ENCODE peak calls at places on chromosomes 4 and X, in ten cellular contexts. One of them, this sample, is unnamed.

GRCh38 chrX:9515973-9516538 is 51.2 kb downstream of the TBL1X start:
- DNase-seq in A549: no peak
- DNase-seq in sigmoid colon: no peak
- DNase-seq in fibroblast of lung: no peak
- DNase-seq in cardiac muscle cell: peak; percentile 55
- DNase-seq in lower lobe of right lung: no peak
- DNase-seq in tibial nerve: no peak
- DNase-seq in endothelial cell of umbilical vein: no peak
- DNase-seq in BJ: no peak
- DNase-seq in fibroblast of the aortic adventitia: peak; percentile 18
- DNase-seq in this sample: no peak

GRCh38 chr4:101824500-101824899 is 34.0 kb downstream of the BANK1 start:
- DNase-seq in A549: no peak
- DNase-seq in sigmoid colon: no peak
- DNase-seq in fibroblast of lung: no peak
- DNase-seq in cardiac muscle cell: no peak
- DNase-seq in lower lobe of right lung: no peak
- DNase-seq in tibial nerve: no peak
- DNase-seq in endothelial cell of umbilical vein: no peak
- DNase-seq in BJ: no peak
- DNase-seq in fibroblast of the aortic adventitia: peak; percentile 9
- DNase-seq in this sample: no peak

GRCh38 chrX:6849711-6850415 is 297.6 kb upstream of the STS start:
- DNase-seq in A549: no peak
- DNase-seq in sigmoid colon: no peak
- DNase-seq in fibroblast of lung: peak; percentile 20
- DNase-seq in cardiac muscle cell: no peak
- DNase-seq in lower lobe of right lung: no peak
- DNase-seq in tibial nerve: no peak
- DNase-seq in endothelial cell of umbilical vein: no peak
- DNase-seq in BJ: peak; percentile 26
- DNase-seq in fibroblast of the aortic adventitia: no peak
- DNase-seq in this sample: no peak

GRCh38 chr4:98656443-98656842 is 2.0 kb downstream of the TSPAN5 start:
- DNase-seq in A549: no peak
- DNase-seq in sigmoid colon: no peak
- DNase-seq in fibroblast of lung: no peak
- DNase-seq in cardiac muscle cell: no peak
- DNase-seq in lower lobe of right lung: no peak
- DNase-seq in tibial nerve: no peak
- DNase-seq in endothelial cell of umbilical vein: no peak
- DNase-seq in BJ: no peak
- DNase-seq in fibroblast of the aortic adventitia: no peak
- DNase-seq in this sample: no peak

GRCh38 chr4:86048426-86048825 is 311.4 kb downstream of the MAPK10 start:
- DNase-seq in A549: no peak
- DNase-seq in sigmoid colon: no peak
- DNase-seq in fibroblast of lung: peak; percentile 63
- DNase-seq in cardiac muscle cell: no peak
- DNase-seq in lower lobe of right lung: no peak
- DNase-seq in tibial nerve: no peak
- DNase-seq in endothelial cell of umbilical vein: no peak
- DNase-seq in BJ: peak; percentile 38
- DNase-seq in fibroblast of the aortic adventitia: peak; percentile 30
- DNase-seq in this sample: no peak

GRCh38 chrX:40008841-40009461 is 88.8 kb downstream of the BCOR start:
- DNase-seq in A549: no peak
- DNase-seq in sigmoid colon: peak; percentile 71
- DNase-seq in fibroblast of lung: peak; percentile 23
- DNase-seq in cardiac muscle cell: peak; percentile 41
- DNase-seq in lower lobe of right lung: peak; percentile 56
- DNase-seq in tibial nerve: no peak
- DNase-seq in endothelial cell of umbilical vein: no peak
- DNase-seq in BJ: no peak
- DNase-seq in fibroblast of the aortic adventitia: no peak
- DNase-seq in this sample: peak; percentile 72

GRCh38 chrX:45771560-45772340 is 571.1 kb upstream of the DIPK2B start:
- DNase-seq in A549: peak; percentile 38
- DNase-seq in sigmoid colon: no peak
- DNase-seq in fibroblast of lung: peak; percentile 74
- DNase-seq in cardiac muscle cell: peak; percentile 63
- DNase-seq in lower lobe of right lung: peak; percentile 59
- DNase-seq in tibial nerve: no peak
- DNase-seq in endothelial cell of umbilical vein: peak; percentile 80
- DNase-seq in BJ: no peak
- DNase-seq in fibroblast of the aortic adventitia: peak; percentile 63
- DNase-seq in this sample: no peak

GRCh38 chrX:49162620-49163019 is at the start of gene MAGIX:
- DNase-seq in A549: no peak
- DNase-seq in sigmoid colon: no peak
- DNase-seq in fibroblast of lung: no peak
- DNase-seq in cardiac muscle cell: no peak
- DNase-seq in lower lobe of right lung: no peak
- DNase-seq in tibial nerve: no peak
- DNase-seq in endothelial cell of umbilical vein: no peak
- DNase-seq in BJ: no peak
- DNase-seq in fibroblast of the aortic adventitia: no peak
- DNase-seq in this sample: no peak

GRCh38 chr4:2049811-2050210 is 9.3 kb upstream of the NAT8L start:
- DNase-seq in A549: no peak
- DNase-seq in sigmoid colon: no peak
- DNase-seq in fibroblast of lung: no peak
- DNase-seq in cardiac muscle cell: no peak
- DNase-seq in lower lobe of right lung: no peak
- DNase-seq in tibial nerve: no peak
- DNase-seq in endothelial cell of umbilical vein: no peak
- DNase-seq in BJ: no peak
- DNase-seq in fibroblast of the aortic adventitia: no peak
- DNase-seq in this sample: no peak

GRCh38 chrX:103789004-103789403 is 12.4 kb downstream of the PLP1 start:
- DNase-seq in A549: no peak
- DNase-seq in sigmoid colon: no peak
- DNase-seq in fibroblast of lung: no peak
- DNase-seq in cardiac muscle cell: no peak
- DNase-seq in lower lobe of right lung: no peak
- DNase-seq in tibial nerve: no peak
- DNase-seq in endothelial cell of umbilical vein: no peak
- DNase-seq in BJ: no peak
- DNase-seq in fibroblast of the aortic adventitia: no peak
- DNase-seq in this sample: no peak

GRCh38 chr4:5707366-5708133 is 809 bp downstream of the EVC2 start:
- DNase-seq in A549: no peak
- DNase-seq in sigmoid colon: no peak
- DNase-seq in fibroblast of lung: no peak
- DNase-seq in cardiac muscle cell: no peak
- DNase-seq in lower lobe of right lung: no peak
- DNase-seq in tibial nerve: no peak
- DNase-seq in endothelial cell of umbilical vein: peak; percentile 16
- DNase-seq in BJ: no peak
- DNase-seq in fibroblast of the aortic adventitia: no peak
- DNase-seq in this sample: no peak

GRCh38 chr4:70564033-70564432 is 28.0 kb upstream of the AMBN start:
- DNase-seq in A549: no peak
- DNase-seq in sigmoid colon: no peak
- DNase-seq in fibroblast of lung: no peak
- DNase-seq in cardiac muscle cell: no peak
- DNase-seq in lower lobe of right lung: no peak
- DNase-seq in tibial nerve: no peak
- DNase-seq in endothelial cell of umbilical vein: no peak
- DNase-seq in BJ: no peak
- DNase-seq in fibroblast of the aortic adventitia: no peak
- DNase-seq in this sample: no peak

DNA sequence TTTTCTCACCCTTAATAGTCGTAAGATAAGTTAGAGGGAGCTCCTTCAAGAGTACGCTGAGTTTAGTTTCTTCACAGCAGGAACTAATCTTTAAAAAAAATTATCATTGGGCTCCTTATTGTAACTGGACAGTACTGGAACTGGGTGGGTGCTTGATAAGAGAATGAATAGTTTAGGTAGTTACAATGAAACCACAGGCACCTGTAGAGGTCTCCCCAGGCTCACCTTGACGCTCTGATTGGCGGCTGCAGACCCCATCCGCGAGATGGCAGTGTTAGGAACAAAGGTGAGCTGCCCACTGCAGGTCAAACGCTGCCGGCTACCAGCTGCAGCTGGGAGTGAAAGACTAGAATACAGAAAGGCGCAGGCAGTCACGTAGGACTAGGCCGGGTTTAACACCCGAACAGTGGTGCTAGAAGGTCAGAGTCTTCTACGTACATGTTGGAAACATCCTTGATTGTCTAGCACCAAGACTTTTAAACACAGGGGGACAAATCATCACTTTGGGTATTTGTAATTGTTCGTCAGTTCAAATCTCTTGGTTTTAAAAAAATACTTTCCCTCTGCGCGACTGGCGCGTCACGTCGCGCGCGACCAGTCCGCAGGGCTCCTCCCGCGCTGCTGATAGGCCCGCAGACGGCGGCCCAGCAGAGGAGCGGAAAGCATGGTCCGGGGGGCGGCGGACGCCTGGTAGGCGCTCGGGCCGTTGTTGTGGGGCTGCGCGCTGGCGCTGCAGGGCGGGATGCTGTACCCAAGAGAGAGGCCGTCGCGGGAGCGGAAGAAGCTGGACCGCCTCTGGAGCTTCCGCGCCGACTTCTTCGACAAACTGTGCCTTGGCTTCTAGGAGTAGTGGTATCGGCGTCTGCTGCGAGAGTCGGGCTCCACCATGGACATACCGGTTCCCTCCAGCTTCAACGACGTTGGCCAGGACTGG is 45.6 kb downstream of the SMARCA5 start:
- DNase-seq in A549: peak; percentile 63
- DNase-seq in sigmoid colon: peak; percentile 77
- DNase-seq in fibroblast of lung: peak; percentile 67
- DNase-seq in cardiac muscle cell: peak; percentile 76
- DNase-seq in lower lobe of right lung: peak; percentile 79
- DNase-seq in tibial nerve: peak; percentile 36
- DNase-seq in endothelial cell of umbilical vein: peak; percentile 85
- DNase-seq in BJ: peak; percentile 13
- DNase-seq in fibroblast of the aortic adventitia: peak; percentile 43
- DNase-seq in this sample: peak; percentile 81
- TF ChIP-seq CTCF in A549: peak; percentile 72
- TF ChIP-seq CTCF in sigmoid colon: peak; percentile 8
- TF ChIP-seq CTCF in fibroblast of lung: peak; percentile 25
- TF ChIP-seq CTCF in cardiac muscle cell: peak; percentile 51
- TF ChIP-seq CTCF in lower lobe of right lung: peak; percentile 49
- TF ChIP-seq CTCF in tibial nerve: peak; percentile 32
- TF ChIP-seq CTCF in endothelial cell of umbilical vein: peak; percentile 47
- TF ChIP-seq CTCF in BJ: peak; percentile 48
- TF ChIP-seq CTCF in fibroblast of the aortic adventitia: peak; percentile 32
- TF ChIP-seq CTCF in this sample: peak; percentile 68

DNA sequence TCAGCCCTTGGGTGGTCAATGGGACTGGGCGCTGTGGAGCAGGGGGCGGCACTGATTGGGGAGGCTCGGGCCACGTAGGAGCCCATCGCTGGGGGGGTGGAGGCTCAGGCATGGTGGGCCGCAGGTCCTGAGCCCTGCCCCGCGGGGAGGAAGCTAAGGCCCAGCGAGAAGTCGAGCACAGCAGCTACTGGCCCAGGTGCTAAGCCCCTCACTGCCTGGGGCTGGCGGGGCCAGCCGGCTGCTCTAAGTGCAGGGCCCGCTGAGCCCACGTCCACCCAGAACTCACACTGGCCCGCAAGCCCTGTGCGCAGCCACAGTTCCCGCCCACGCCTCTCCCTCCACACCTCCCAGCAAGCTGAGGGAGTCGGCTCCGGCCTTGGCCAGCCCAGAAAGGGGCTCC is 66.4 kb downstream of the ZNF141 start:
- DNase-seq in A549: no peak
- DNase-seq in sigmoid colon: no peak
- DNase-seq in fibroblast of lung: no peak
- DNase-seq in cardiac muscle cell: no peak
- DNase-seq in lower lobe of right lung: no peak
- DNase-seq in tibial nerve: no peak
- DNase-seq in endothelial cell of umbilical vein: no peak
- DNase-seq in BJ: no peak
- DNase-seq in fibroblast of the aortic adventitia: no peak
- DNase-seq in this sample: no peak
- TF ChIP-seq CTCF in A549: no peak
- TF ChIP-seq CTCF in sigmoid colon: no peak
- TF ChIP-seq CTCF in fibroblast of lung: no peak
- TF ChIP-seq CTCF in cardiac muscle cell: no peak
- TF ChIP-seq CTCF in lower lobe of right lung: no peak
- TF ChIP-seq CTCF in tibial nerve: no peak
- TF ChIP-seq CTCF in endothelial cell of umbilical vein: no peak
- TF ChIP-seq CTCF in BJ: no peak
- TF ChIP-seq CTCF in fibroblast of the aortic adventitia: no peak
- TF ChIP-seq CTCF in this sample: no peak

GRCh38 chrX:19545651-19546050 is 30.3 kb upstream of the MAP3K15 start:
- DNase-seq in A549: no peak
- DNase-seq in sigmoid colon: no peak
- DNase-seq in fibroblast of lung: no peak
- DNase-seq in cardiac muscle cell: no peak
- DNase-seq in lower lobe of right lung: no peak
- DNase-seq in tibial nerve: no peak
- DNase-seq in endothelial cell of umbilical vein: no peak
- DNase-seq in BJ: no peak
- DNase-seq in fibroblast of the aortic adventitia: no peak
- DNase-seq in this sample: no peak

GRCh38 chrX:19541931-19542330 is 26.6 kb upstream of the MAP3K15 start:
- DNase-seq in A549: no peak
- DNase-seq in sigmoid colon: no peak
- DNase-seq in fibroblast of lung: no peak
- DNase-seq in cardiac muscle cell: no peak
- DNase-seq in lower lobe of right lung: no peak
- DNase-seq in tibial nerve: no peak
- DNase-seq in endothelial cell of umbilical vein: no peak
- DNase-seq in BJ: no peak
- DNase-seq in fibroblast of the aortic adventitia: no peak
- DNase-seq in this sample: no peak

GRCh38 chrX:19543020-19543715 is 27.9 kb upstream of the MAP3K15 start:
- DNase-seq in A549: no peak
- DNase-seq in sigmoid colon: no peak
- DNase-seq in fibroblast of lung: no peak
- DNase-seq in cardiac muscle cell: no peak
- DNase-seq in lower lobe of right lung: no peak
- DNase-seq in tibial nerve: no peak
- DNase-seq in endothelial cell of umbilical vein: no peak
- DNase-seq in BJ: no peak
- DNase-seq in fibroblast of the aortic adventitia: no peak
- DNase-seq in this sample: no peak

GRCh38 chrX:19543951-19544359 is 28.6 kb upstream of the MAP3K15 start:
- DNase-seq in A549: no peak
- DNase-seq in sigmoid colon: no peak
- DNase-seq in fibroblast of lung: no peak
- DNase-seq in cardiac muscle cell: no peak
- DNase-seq in lower lobe of right lung: no peak
- DNase-seq in tibial nerve: no peak
- DNase-seq in endothelial cell of umbilical vein: no peak
- DNase-seq in BJ: no peak
- DNase-seq in fibroblast of the aortic adventitia: no peak
- DNase-seq in this sample: no peak

GRCh38 chrX:19544693-19545305 is 29.5 kb upstream of the MAP3K15 start:
- DNase-seq in A549: peak; percentile 64
- DNase-seq in sigmoid colon: no peak
- DNase-seq in fibroblast of lung: peak; percentile 42
- DNase-seq in cardiac muscle cell: peak; percentile 70
- DNase-seq in lower lobe of right lung: no peak
- DNase-seq in tibial nerve: peak; percentile 69
- DNase-seq in endothelial cell of umbilical vein: peak; percentile 43
- DNase-seq in BJ: no peak
- DNase-seq in fibroblast of the aortic adventitia: peak; percentile 73
- DNase-seq in this sample: peak; percentile 55
- TF ChIP-seq CTCF in A549: peak; percentile 77
- TF ChIP-seq CTCF in sigmoid colon: peak; percentile 25
- TF ChIP-seq CTCF in fibroblast of lung: peak; percentile 71
- TF ChIP-seq CTCF in cardiac muscle cell: peak; percentile 64
- TF ChIP-seq CTCF in lower lobe of right lung: peak; percentile 62
- TF ChIP-seq CTCF in tibial nerve: peak; percentile 63
- TF ChIP-seq CTCF in endothelial cell of umbilical vein: peak; percentile 47
- TF ChIP-seq CTCF in BJ: peak; percentile 75
- TF ChIP-seq CTCF in fibroblast of the aortic adventitia: peak; percentile 89
- TF ChIP-seq CTCF in this sample: peak; percentile 72

GRCh38 chr4:13860126-13860525 is 232.6 kb upstream of the BOD1L1 start:
- DNase-seq in A549: no peak
- DNase-seq in sigmoid colon: no peak
- DNase-seq in fibroblast of lung: no peak
- DNase-seq in cardiac muscle cell: peak; percentile 23
- DNase-seq in lower lobe of right lung: no peak
- DNase-seq in tibial nerve: no peak
- DNase-seq in endothelial cell of umbilical vein: no peak
- DNase-seq in BJ: no peak
- DNase-seq in fibroblast of the aortic adventitia: peak; percentile 10
- DNase-seq in this sample: peak; percentile 42
- TF ChIP-seq CTCF in A549: no peak
- TF ChIP-seq CTCF in sigmoid colon: no peak
- TF ChIP-seq CTCF in fibroblast of lung: peak; percentile 10
- TF ChIP-seq CTCF in cardiac muscle cell: peak; percentile 27
- TF ChIP-seq CTCF in lower lobe of right lung: no peak
- TF ChIP-seq CTCF in tibial nerve: no peak
- TF ChIP-seq CTCF in endothelial cell of umbilical vein: no peak
- TF ChIP-seq CTCF in BJ: peak; percentile 8
- TF ChIP-seq CTCF in fibroblast of the aortic adventitia: peak; percentile 3
- TF ChIP-seq CTCF in this sample: peak; percentile 52

This sample was measured in neural progenitor cell.